ENCODE peak calls at places on chromosomes 7 and 10, in nine cellular contexts. One of them, this sample, is unnamed.

GRCh38 chr10:132142396-132143161 is 44.2 kb upstream of the DPYSL4 start:
- DNase-seq in CD4-positive, alpha-beta T cell: peak
- DNase-seq in CD8-positive, alpha-beta T cell: no peak
- DNase-seq in NCI-H1694 treated with DMSO at 0.1 percent for 48 hours: no peak
- DNase-seq in B cell: peak
- DNase-seq in stimulated activated CD4-positive, alpha-beta T cell treated with anti-CD3 and anti-CD28 coated beads, Interleukin-12 subunit alpha, Interleukin-12 subunit beta, amount 100 ng/mL, for 48 hours: peak
- DNase-seq in AML-193: no peak
- DNase-seq in SW 1271: no peak
- DNase-seq in fibroblast of the aortic adventitia: no peak
- DNase-seq in this sample: peak

GRCh38 chr10:129371543-129371942 is 95.5 kb upstream of the MGMT start:
- DNase-seq in AML-193: no peak
- DNase-seq in CD8-positive, alpha-beta T cell: no peak
- DNase-seq in B cell: no peak
- DNase-seq in stimulated activated CD4-positive, alpha-beta T cell treated with anti-CD3 and anti-CD28 coated beads, Interleukin-12 subunit alpha, Interleukin-12 subunit beta, amount 100 ng/mL, for 48 hours: no peak
- DNase-seq in SW 1271: no peak
- DNase-seq in NCI-H1694 treated with DMSO at 0.1 percent for 48 hours: no peak
- DNase-seq in CD4-positive, alpha-beta T cell: no peak
- DNase-seq in fibroblast of the aortic adventitia: no peak
- DNase-seq in this sample: no peak

GRCh38 chr7:112112822-112113255 is 93.4 kb downstream of the DOCK4 start:
- DNase-seq in stimulated activated CD4-positive, alpha-beta T cell treated with anti-CD3 and anti-CD28 coated beads, Interleukin-12 subunit alpha, Interleukin-12 subunit beta, amount 100 ng/mL, for 48 hours: no peak
- DNase-seq in B cell: no peak
- DNase-seq in CD4-positive, alpha-beta T cell: no peak
- DNase-seq in CD8-positive, alpha-beta T cell: no peak
- DNase-seq in NCI-H1694 treated with DMSO at 0.1 percent for 48 hours: no peak
- DNase-seq in SW 1271: no peak
- DNase-seq in AML-193: peak
- DNase-seq in fibroblast of the aortic adventitia: peak
- DNase-seq in this sample: no peak

GRCh38 chr10:78913219-78914059 is 155.3 kb upstream of the ZMIZ1 start:
- DNase-seq in SW 1271: no peak
- DNase-seq in CD8-positive, alpha-beta T cell: no peak
- DNase-seq in B cell: no peak
- DNase-seq in stimulated activated CD4-positive, alpha-beta T cell treated with anti-CD3 and anti-CD28 coated beads, Interleukin-12 subunit alpha, Interleukin-12 subunit beta, amount 100 ng/mL, for 48 hours: no peak
- DNase-seq in fibroblast of the aortic adventitia: no peak
- DNase-seq in AML-193: no peak
- DNase-seq in NCI-H1694 treated with DMSO at 0.1 percent for 48 hours: no peak
- DNase-seq in CD4-positive, alpha-beta T cell: no peak
- DNase-seq in this sample: no peak

GRCh38 chr10:75956624-75957023 is 525.2 kb downstream of the LRMDA start:
- DNase-seq in NCI-H1694 treated with DMSO at 0.1 percent for 48 hours: no peak
- DNase-seq in B cell: no peak
- DNase-seq in fibroblast of the aortic adventitia: peak
- DNase-seq in AML-193: no peak
- DNase-seq in CD8-positive, alpha-beta T cell: no peak
- DNase-seq in stimulated activated CD4-positive, alpha-beta T cell treated with anti-CD3 and anti-CD28 coated beads, Interleukin-12 subunit alpha, Interleukin-12 subunit beta, amount 100 ng/mL, for 48 hours: no peak
- DNase-seq in SW 1271: no peak
- DNase-seq in CD4-positive, alpha-beta T cell: no peak
- DNase-seq in this sample: no peak

GRCh38 chr7:131104611-131105293 is 222.9 kb upstream of the MKLN1 start:
- DNase-seq in stimulated activated CD4-positive, alpha-beta T cell treated with anti-CD3 and anti-CD28 coated beads, Interleukin-12 subunit alpha, Interleukin-12 subunit beta, amount 100 ng/mL, for 48 hours: no peak
- DNase-seq in NCI-H1694 treated with DMSO at 0.1 percent for 48 hours: no peak
- DNase-seq in CD8-positive, alpha-beta T cell: no peak
- DNase-seq in fibroblast of the aortic adventitia: peak
- DNase-seq in B cell: no peak
- DNase-seq in SW 1271: no peak
- DNase-seq in AML-193: no peak
- DNase-seq in CD4-positive, alpha-beta T cell: no peak
- DNase-seq in this sample: no peak

GRCh38 chr7:64875658-64876406 is 27.2 kb upstream of the ZNF273 start:
- DNase-seq in CD8-positive, alpha-beta T cell: no peak
- DNase-seq in B cell: no peak
- DNase-seq in CD4-positive, alpha-beta T cell: no peak
- DNase-seq in NCI-H1694 treated with DMSO at 0.1 percent for 48 hours: no peak
- DNase-seq in fibroblast of the aortic adventitia: no peak
- DNase-seq in AML-193: no peak
- DNase-seq in stimulated activated CD4-positive, alpha-beta T cell treated with anti-CD3 and anti-CD28 coated beads, Interleukin-12 subunit alpha, Interleukin-12 subunit beta, amount 100 ng/mL, for 48 hours: no peak
- DNase-seq in SW 1271: no peak
- DNase-seq in this sample: no peak

GRCh38 chr10:61793760-61794713 is 107.5 kb upstream of the ARID5B start:
- DNase-seq in NCI-H1694 treated with DMSO at 0.1 percent for 48 hours: no peak
- DNase-seq in CD8-positive, alpha-beta T cell: no peak
- DNase-seq in stimulated activated CD4-positive, alpha-beta T cell treated with anti-CD3 and anti-CD28 coated beads, Interleukin-12 subunit alpha, Interleukin-12 subunit beta, amount 100 ng/mL, for 48 hours: no peak
- DNase-seq in SW 1271: no peak
- DNase-seq in fibroblast of the aortic adventitia: peak
- DNase-seq in CD4-positive, alpha-beta T cell: no peak
- DNase-seq in B cell: no peak
- DNase-seq in AML-193: no peak
- DNase-seq in this sample: no peak

GRCh38 chr10:60310746-60311145 is 78.9 kb downstream of the ANK3 start:
- DNase-seq in CD4-positive, alpha-beta T cell: no peak
- DNase-seq in B cell: no peak
- DNase-seq in AML-193: no peak
- DNase-seq in SW 1271: no peak
- DNase-seq in stimulated activated CD4-positive, alpha-beta T cell treated with anti-CD3 and anti-CD28 coated beads, Interleukin-12 subunit alpha, Interleukin-12 subunit beta, amount 100 ng/mL, for 48 hours: no peak
- DNase-seq in fibroblast of the aortic adventitia: no peak
- DNase-seq in NCI-H1694 treated with DMSO at 0.1 percent for 48 hours: no peak
- DNase-seq in CD8-positive, alpha-beta T cell: no peak
- DNase-seq in this sample: no peak

GRCh38 chr10:106436123-106436740 is 728.3 kb downstream of the SORCS1 start:
- DNase-seq in SW 1271: no peak
- DNase-seq in fibroblast of the aortic adventitia: no peak
- DNase-seq in AML-193: no peak
- DNase-seq in stimulated activated CD4-positive, alpha-beta T cell treated with anti-CD3 and anti-CD28 coated beads, Interleukin-12 subunit alpha, Interleukin-12 subunit beta, amount 100 ng/mL, for 48 hours: no peak
- DNase-seq in NCI-H1694 treated with DMSO at 0.1 percent for 48 hours: no peak
- DNase-seq in CD4-positive, alpha-beta T cell: no peak
- DNase-seq in B cell: no peak
- DNase-seq in CD8-positive, alpha-beta T cell: no peak
- DNase-seq in this sample: no peak

This sample was measured in GM19239.